ENCODE peak calls at places on chromosome 13, in seven cellular contexts. Z is adrenal gland, O is astrocyte, Q is BJ, F is foreskin fibroblast, M is IMR-90, L is mesothelial cell of epicardium. G is an unnamed sample.
A peak's percentile ranks its signal among the peaks of the same experiment; 100 is the strongest.

GRCh38 chr13:87498681-87499080 is 172.5 kb upstream of the SLITRK5 start:
- DNase-seq in Z (no peak), O (peak; percentile 13), Q (no peak), F (no peak), M (peak; percentile 0), L (no peak), G (no peak)

GRCh38 chr13:65074248-65074647 is 2155.9 kb downstream of the PCDH9 start:
- DNase-seq in Z (no peak), O (no peak), Q (no peak), F (no peak), M (no peak), L (no peak), G (no peak)

GRCh38 chr13:111518161-111518791 is 197.8 kb downstream of the TEX29 start:
- DNase-seq in Z (no peak), O (no peak), Q (no peak), F (no peak), M (no peak), L (no peak), G (no peak)

GRCh38 chr13:30109471-30110135 is 197.7 kb downstream of the KATNAL1 start:
- DNase-seq in Z (no peak), O (no peak), Q (no peak), F (no peak), M (no peak), L (no peak), G (no peak)

GRCh38 chr13:45850020-45850613 is 1.4 kb downstream of the SIAH3 start:
- DNase-seq in Z (no peak), O (no peak), Q (no peak), F (no peak), M (no peak), L (no peak), G (no peak)

GRCh38 chr13:26614721-26615120 is 57.2 kb downstream of the WASF3 start:
- DNase-seq in Z (no peak), O (no peak), Q (no peak), F (no peak), M (no peak), L (no peak), G (no peak)

GRCh38 chr13:32048816-32049215 is 17.2 kb downstream of the FRY start:
- DNase-seq in Z (no peak), O (no peak), Q (no peak), F (peak; percentile 3), M (no peak), L (no peak), G (no peak)

GRCh38 chr13:22665531-22665930 is 515.2 kb upstream of the SGCG start:
- DNase-seq in Z (no peak), O (no peak), Q (no peak), F (no peak), M (no peak), L (no peak), G (no peak)

GRCh38 chr13:97434417-97435296 is 688 bp downstream of the RAP2A start:
- DNase-seq in Z (peak; percentile 49), O (peak; percentile 21), Q (no peak), F (peak; percentile 15), M (peak; percentile 20), L (peak; percentile 61), G (peak; percentile 81)

GRCh38 chr13:44818428-44818827 is 170.8 kb downstream of the NUFIP1 start:
- DNase-seq in Z (no peak), O (no peak), Q (no peak), F (no peak), M (peak; percentile 43), L (no peak), G (no peak)

GRCh38 chr13:59024434-59024833 is 1139.3 kb downstream of the DIAPH3 start:
- DNase-seq in Z (no peak), O (peak; percentile 9), Q (no peak), F (no peak), M (no peak), L (no peak), G (no peak)

GRCh38 chr13:108558489-108558888 is 70.9 kb upstream of the MYO16 start:
- DNase-seq in Z (no peak), O (no peak), Q (no peak), F (no peak), M (no peak), L (no peak), G (no peak)

GRCh38 chr13:23986619-23987018 is 89.3 kb upstream of the C1QTNF9B start:
- DNase-seq in Z (no peak), O (peak; percentile 99), Q (peak; percentile 86), F (peak; percentile 85), M (peak; percentile 98), L (no peak), G (no peak)

DNA sequence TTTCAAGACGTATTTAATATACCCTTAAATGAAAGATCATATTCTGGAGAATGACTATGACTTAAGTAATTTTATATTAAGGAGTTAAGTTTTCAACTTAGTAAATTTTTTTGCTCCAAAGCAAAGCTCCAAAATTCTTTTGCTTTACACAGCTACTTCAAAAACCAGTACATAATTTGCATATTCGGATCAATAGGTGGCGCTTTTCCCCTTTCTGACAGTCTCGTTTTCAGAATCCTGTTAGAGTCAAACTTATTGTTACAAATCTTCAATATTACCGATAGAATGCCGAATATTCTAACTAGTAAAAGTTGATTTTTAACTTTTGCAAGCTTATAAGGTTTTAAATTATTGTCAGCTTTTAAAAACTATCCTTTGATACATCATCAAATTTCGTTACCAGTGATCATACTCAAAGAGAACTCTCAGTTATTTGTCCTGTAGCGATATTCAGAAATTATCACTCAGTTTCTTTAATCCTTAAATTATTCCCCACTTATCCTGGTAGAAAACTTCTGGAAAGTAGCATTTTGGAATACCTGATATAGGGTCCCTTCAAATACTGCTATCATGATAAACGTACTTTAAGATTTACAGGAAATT is 852.7 kb upstream of the KLHL1 start:
- DNase-seq in Z (no peak), O (peak; percentile 3), Q (no peak), F (no peak), M (peak; percentile 13), L (no peak), G (no peak)
- TF ChIP-seq CTCF in Z (peak; percentile 61), O (peak; percentile 67), Q (peak; percentile 51), F (peak; percentile 42), M (peak; percentile 51), L (peak; percentile 72), G (peak; percentile 23)

DNA sequence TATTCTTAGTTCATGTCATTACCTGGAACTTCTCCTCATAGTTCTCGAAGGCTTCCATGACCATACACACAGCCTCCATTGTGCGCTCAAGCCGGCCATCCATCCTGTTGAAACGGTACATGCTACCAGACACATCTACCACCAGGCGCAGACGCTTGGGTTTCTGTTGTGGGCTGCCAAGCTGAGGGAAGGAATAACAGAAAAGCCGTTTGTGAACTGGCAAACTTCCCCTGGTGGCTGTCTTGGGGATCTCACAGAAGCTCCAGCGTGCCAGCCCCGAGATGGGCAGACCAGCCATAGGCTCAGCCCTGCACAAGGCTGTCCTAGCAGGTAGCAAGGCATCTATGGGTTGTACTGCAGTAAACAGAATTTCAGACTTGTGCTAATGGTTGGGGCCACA is 130.1 kb downstream of the RGCC start:
- DNase-seq in Z (no peak), O (no peak), Q (no peak), F (no peak), M (no peak), L (no peak), G (no peak)
- TF ChIP-seq CTCF in Z (no peak), O (no peak), Q (no peak), F (no peak), M (no peak), L (no peak), G (no peak)

GRCh38 chr13:77019756-77020155 is 7.2 kb downstream of the FBXL3 start:
- DNase-seq in Z (no peak), O (no peak), Q (no peak), F (no peak), M (no peak), L (no peak), G (no peak)

GRCh38 chr13:77016241-77016812 is 10.6 kb downstream of the FBXL3 start:
- DNase-seq in Z (no peak), O (no peak), Q (no peak), F (no peak), M (no peak), L (no peak), G (no peak)

GRCh38 chr13:77013853-77014542 is 13.0 kb downstream of the FBXL3 start:
- DNase-seq in Z (no peak), O (no peak), Q (no peak), F (no peak), M (no peak), L (no peak), G (no peak)

GRCh38 chr13:77014906-77015685 is 11.9 kb downstream of the FBXL3 start:
- DNase-seq in Z (no peak), O (no peak), Q (no peak), F (no peak), M (no peak), L (no peak), G (no peak)

DNA sequence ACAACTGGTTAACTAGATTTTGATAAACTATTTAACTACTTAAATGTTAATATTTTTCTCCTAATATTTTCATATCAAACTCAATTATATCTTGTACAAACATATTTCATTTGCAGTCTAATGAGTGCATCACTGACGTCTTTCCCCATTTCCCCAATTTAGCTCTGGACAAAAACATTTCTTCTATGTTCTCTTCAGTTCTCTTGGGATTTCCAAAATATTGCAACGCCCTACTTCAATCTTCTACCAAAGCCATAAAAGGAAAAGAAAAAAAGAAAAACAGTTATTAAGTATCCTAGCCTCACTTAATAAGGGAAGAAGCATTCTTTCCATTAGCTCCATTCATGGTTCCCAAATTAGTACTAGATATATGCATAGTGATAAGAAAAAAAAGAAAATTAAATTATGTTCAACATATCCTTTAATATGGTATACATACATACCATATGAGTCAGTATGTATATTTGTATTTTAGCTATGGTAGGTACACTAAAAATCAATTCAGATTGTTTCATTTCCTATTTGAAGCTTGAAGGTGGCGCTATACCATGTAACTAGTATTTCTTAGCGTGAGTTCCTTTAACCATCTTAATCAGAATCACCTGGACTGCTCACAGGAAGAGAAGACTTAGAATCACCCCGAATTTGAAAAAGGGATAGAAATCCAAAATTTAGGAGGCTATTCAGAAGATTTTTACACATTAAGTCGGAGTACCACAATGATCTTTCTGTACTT is 9.9 kb downstream of the FBXL3 start:
- DNase-seq in Z (no peak), O (no peak), Q (no peak), F (no peak), M (no peak), L (no peak), G (no peak)
- TF ChIP-seq CTCF in Z (no peak), O (no peak), Q (no peak), F (no peak), M (no peak), L (no peak), G (no peak)

GRCh38 chr13:51221674-51222509 is at the start of gene FAM124A:
- DNase-seq in Z (peak; percentile 62), O (no peak), Q (no peak), F (peak; percentile 25), M (peak; percentile 4), L (peak; percentile 71), G (no peak)
- TF ChIP-seq CTCF in Z (peak; percentile 37), O (no peak), Q (no peak), F (no peak), M (peak; percentile 35), L (peak; percentile 27), G (peak; percentile 63)

GRCh38 chr13:72290962-72291681 is 424.1 kb upstream of the DACH1 start:
- DNase-seq in Z (no peak), O (peak; percentile 91), Q (peak; percentile 16), F (peak; percentile 6), M (no peak), L (no peak), G (no peak)
- TF ChIP-seq CTCF in Z (no peak), O (peak; percentile 24), Q (peak; percentile 21), F (no peak), M (no peak), L (no peak), G (no peak)

GRCh38 chr13:93116809-93117208 is 109.8 kb upstream of the GPC6 start:
- DNase-seq in Z (no peak), O (no peak), Q (no peak), F (no peak), M (no peak), L (no peak), G (no peak)
- TF ChIP-seq CTCF in Z (peak; percentile 22), O (no peak), Q (no peak), F (no peak), M (no peak), L (no peak), G (no peak)

GRCh38 chr13:75416327-75417005 is 65.5 kb downstream of the TBC1D4 start:
- DNase-seq in Z (no peak), O (no peak), Q (no peak), F (no peak), M (no peak), L (no peak), G (no peak)
- TF ChIP-seq CTCF in Z (no peak), O (no peak), Q (no peak), F (no peak), M (no peak), L (no peak), G (no peak)

G was measured in tibial artery.